ENCODE peak calls at places on chromosomes 11 and 22, in six cellular contexts. One of them, this sample, is unnamed.

GRCh38 chr22:20952544-20953341 is 14.3 kb upstream of the AIFM3 start:
- DNase-seq in adrenal gland: no peak
- DNase-seq in foreskin fibroblast: no peak
- DNase-seq in AG09309: no peak
- DNase-seq in CD4-positive, alpha-beta T cell: no peak
- DNase-seq in CD8-positive, alpha-beta T cell: no peak
- DNase-seq in this sample: no peak

GRCh38 chr11:19526119-19526518 is 186.5 kb upstream of the NAV2 start:
- DNase-seq in CD4-positive, alpha-beta T cell: no peak
- DNase-seq in adrenal gland: no peak
- DNase-seq in foreskin fibroblast: no peak
- DNase-seq in CD8-positive, alpha-beta T cell: no peak
- DNase-seq in AG09309: no peak
- DNase-seq in this sample: no peak

GRCh38 chr11:131969261-131969660 is 598.8 kb downstream of the NTM start:
- DNase-seq in AG09309: no peak
- DNase-seq in CD8-positive, alpha-beta T cell: no peak
- DNase-seq in CD4-positive, alpha-beta T cell: no peak
- DNase-seq in adrenal gland: no peak
- DNase-seq in foreskin fibroblast: no peak
- DNase-seq in this sample: no peak

GRCh38 chr11:113275602-113276001 is 38.8 kb upstream of the TTC12 start:
- DNase-seq in CD8-positive, alpha-beta T cell: no peak
- DNase-seq in AG09309: no peak
- DNase-seq in adrenal gland: no peak
- DNase-seq in foreskin fibroblast: no peak
- DNase-seq in CD4-positive, alpha-beta T cell: no peak
- DNase-seq in this sample: no peak

GRCh38 chr11:70302086-70302752 is 31.7 kb downstream of the PPFIA1 start:
- DNase-seq in CD4-positive, alpha-beta T cell: no peak
- DNase-seq in foreskin fibroblast: no peak
- DNase-seq in adrenal gland: no peak
- DNase-seq in CD8-positive, alpha-beta T cell: no peak
- DNase-seq in AG09309: no peak
- DNase-seq in this sample: no peak

GRCh38 chr11:117781650-117782049 is 15.4 kb downstream of the DSCAML1 start:
- DNase-seq in foreskin fibroblast: no peak
- DNase-seq in CD8-positive, alpha-beta T cell: no peak
- DNase-seq in AG09309: no peak
- DNase-seq in adrenal gland: no peak
- DNase-seq in CD4-positive, alpha-beta T cell: no peak
- DNase-seq in this sample: no peak

GRCh38 chr11:95503047-95503446 is 272.0 kb upstream of the SESN3 start:
- DNase-seq in CD4-positive, alpha-beta T cell: no peak
- DNase-seq in foreskin fibroblast: peak; percentile 82
- DNase-seq in adrenal gland: no peak
- DNase-seq in AG09309: no peak
- DNase-seq in CD8-positive, alpha-beta T cell: no peak
- DNase-seq in this sample: no peak

GRCh38 chr22:22565991-22566390 is 6.9 kb upstream of the PRAME start:
- DNase-seq in foreskin fibroblast: peak; percentile 79
- DNase-seq in CD8-positive, alpha-beta T cell: no peak
- DNase-seq in adrenal gland: no peak
- DNase-seq in AG09309: no peak
- DNase-seq in CD4-positive, alpha-beta T cell: no peak
- DNase-seq in this sample: no peak

GRCh38 chr22:50298937-50299656 is 8.3 kb downstream of the PLXNB2 start:
- DNase-seq in foreskin fibroblast: peak; percentile 52
- DNase-seq in CD8-positive, alpha-beta T cell: no peak
- DNase-seq in AG09309: no peak
- DNase-seq in CD4-positive, alpha-beta T cell: no peak
- DNase-seq in adrenal gland: no peak
- DNase-seq in this sample: no peak

GRCh38 chr22:40156001-40156516 is 21.7 kb upstream of the TNRC6B start:
- DNase-seq in foreskin fibroblast: peak; percentile 63
- DNase-seq in adrenal gland: no peak
- DNase-seq in AG09309: no peak
- DNase-seq in CD4-positive, alpha-beta T cell: no peak
- DNase-seq in CD8-positive, alpha-beta T cell: no peak
- DNase-seq in this sample: no peak

GRCh38 chr11:15493921-15494630 is 379.4 kb downstream of the INSC start:
- DNase-seq in adrenal gland: no peak
- DNase-seq in foreskin fibroblast: peak; percentile 0
- DNase-seq in CD4-positive, alpha-beta T cell: no peak
- DNase-seq in CD8-positive, alpha-beta T cell: no peak
- DNase-seq in AG09309: no peak
- DNase-seq in this sample: no peak

GRCh38 chr11:6735306-6735705 is 36.5 kb downstream of the OR2AG2 start:
- DNase-seq in CD8-positive, alpha-beta T cell: no peak
- DNase-seq in adrenal gland: no peak
- DNase-seq in foreskin fibroblast: peak; percentile 46
- DNase-seq in CD4-positive, alpha-beta T cell: no peak
- DNase-seq in AG09309: no peak
- DNase-seq in this sample: no peak

GRCh38 chr11:6298605-6299004 is 21.7 kb downstream of the CAVIN3 start:
- DNase-seq in adrenal gland: peak; percentile 24
- DNase-seq in foreskin fibroblast: peak; percentile 62
- DNase-seq in CD8-positive, alpha-beta T cell: no peak
- DNase-seq in AG09309: no peak
- DNase-seq in CD4-positive, alpha-beta T cell: no peak
- DNase-seq in this sample: no peak

GRCh38 chr22:41528938-41529561 is 15.2 kb downstream of the POLR3H start:
- DNase-seq in adrenal gland: no peak
- DNase-seq in CD8-positive, alpha-beta T cell: no peak
- DNase-seq in CD4-positive, alpha-beta T cell: no peak
- DNase-seq in AG09309: no peak
- DNase-seq in foreskin fibroblast: no peak
- DNase-seq in this sample: no peak

GRCh38 chr22:22067192-22067591 is 84.6 kb upstream of the TOP3B start:
- DNase-seq in CD4-positive, alpha-beta T cell: no peak
- DNase-seq in AG09309: no peak
- DNase-seq in adrenal gland: no peak
- DNase-seq in foreskin fibroblast: no peak
- DNase-seq in CD8-positive, alpha-beta T cell: no peak
- DNase-seq in this sample: no peak

GRCh38 chr11:2074266-2074825 is 64.8 kb downstream of the IGF2 start:
- DNase-seq in AG09309: no peak
- DNase-seq in CD8-positive, alpha-beta T cell: no peak
- DNase-seq in CD4-positive, alpha-beta T cell: no peak
- DNase-seq in adrenal gland: no peak
- DNase-seq in foreskin fibroblast: no peak
- DNase-seq in this sample: no peak

GRCh38 chr11:76824980-76825725 is 35.6 kb upstream of the ACER3 start:
- DNase-seq in CD4-positive, alpha-beta T cell: no peak
- DNase-seq in CD8-positive, alpha-beta T cell: no peak
- DNase-seq in foreskin fibroblast: peak; percentile 66
- DNase-seq in AG09309: no peak
- DNase-seq in adrenal gland: no peak
- DNase-seq in this sample: no peak

GRCh38 chr22:32080904-32081303 is 37.8 kb downstream of the SLC5A1 start:
- DNase-seq in adrenal gland: peak; percentile 19
- DNase-seq in foreskin fibroblast: peak; percentile 66
- DNase-seq in AG09309: peak; percentile 5
- DNase-seq in CD8-positive, alpha-beta T cell: no peak
- DNase-seq in CD4-positive, alpha-beta T cell: no peak
- DNase-seq in this sample: peak; percentile 67

GRCh38 chr22:45742866-45743450 is 71.3 kb downstream of the ATXN10 start:
- DNase-seq in CD4-positive, alpha-beta T cell: no peak
- DNase-seq in adrenal gland: no peak
- DNase-seq in foreskin fibroblast: peak; percentile 84
- DNase-seq in AG09309: peak; percentile 33
- DNase-seq in CD8-positive, alpha-beta T cell: no peak
- DNase-seq in this sample: no peak

GRCh38 chr11:73760680-73761402 is at the start of gene RAB6A:
- DNase-seq in CD4-positive, alpha-beta T cell: peak; percentile 100
- DNase-seq in foreskin fibroblast: peak; percentile 100
- DNase-seq in adrenal gland: peak; percentile 99
- DNase-seq in AG09309: peak; percentile 99
- DNase-seq in CD8-positive, alpha-beta T cell: peak; percentile 99
- DNase-seq in this sample: peak; percentile 98

GRCh38 chr11:119540370-119541125 is 117.6 kb upstream of the THY1 start:
- DNase-seq in foreskin fibroblast: no peak
- DNase-seq in adrenal gland: no peak
- DNase-seq in AG09309: no peak
- DNase-seq in CD8-positive, alpha-beta T cell: peak; percentile 36
- DNase-seq in CD4-positive, alpha-beta T cell: no peak
- DNase-seq in this sample: no peak

GRCh38 chr22:35552186-35552842 is 11.7 kb downstream of the RASD2 start:
- DNase-seq in CD8-positive, alpha-beta T cell: peak; percentile 87
- DNase-seq in foreskin fibroblast: no peak
- DNase-seq in AG09309: no peak
- DNase-seq in CD4-positive, alpha-beta T cell: peak; percentile 81
- DNase-seq in adrenal gland: no peak
- DNase-seq in this sample: peak; percentile 87

GRCh38 chr11:71203681-71204080 is 48.7 kb downstream of the SHANK2 start:
- DNase-seq in adrenal gland: no peak
- DNase-seq in foreskin fibroblast: no peak
- DNase-seq in CD4-positive, alpha-beta T cell: no peak
- DNase-seq in CD8-positive, alpha-beta T cell: no peak
- DNase-seq in AG09309: no peak
- DNase-seq in this sample: no peak

GRCh38 chr22:43446881-43447280 is 35.1 kb downstream of the MPPED1 start:
- DNase-seq in adrenal gland: no peak
- DNase-seq in foreskin fibroblast: no peak
- DNase-seq in CD4-positive, alpha-beta T cell: no peak
- DNase-seq in CD8-positive, alpha-beta T cell: no peak
- DNase-seq in AG09309: no peak
- DNase-seq in this sample: no peak

GRCh38 chr11:2529173-2529572 is 84.4 kb downstream of the KCNQ1 start:
- DNase-seq in CD8-positive, alpha-beta T cell: no peak
- DNase-seq in CD4-positive, alpha-beta T cell: no peak
- DNase-seq in AG09309: no peak
- DNase-seq in adrenal gland: peak; percentile 14
- DNase-seq in foreskin fibroblast: no peak
- DNase-seq in this sample: no peak

GRCh38 chr22:20567993-20568417 is 60.6 kb downstream of the MED15 start:
- DNase-seq in adrenal gland: no peak
- DNase-seq in CD8-positive, alpha-beta T cell: no peak
- DNase-seq in AG09309: no peak
- DNase-seq in CD4-positive, alpha-beta T cell: no peak
- DNase-seq in foreskin fibroblast: peak; percentile 85
- DNase-seq in this sample: no peak

GRCh38 chr11:45180888-45181594 is 34.6 kb downstream of the PRDM11 start:
- DNase-seq in foreskin fibroblast: peak; percentile 87
- DNase-seq in CD4-positive, alpha-beta T cell: peak; percentile 24
- DNase-seq in CD8-positive, alpha-beta T cell: peak; percentile 55
- DNase-seq in AG09309: no peak
- DNase-seq in adrenal gland: peak; percentile 65
- DNase-seq in this sample: peak; percentile 50
- TF ChIP-seq CTCF in foreskin fibroblast: no peak
- TF ChIP-seq CTCF in CD4-positive, alpha-beta T cell: no peak
- TF ChIP-seq CTCF in CD8-positive, alpha-beta T cell: no peak
- TF ChIP-seq CTCF in AG09309: no peak
- TF ChIP-seq CTCF in adrenal gland: no peak
- TF ChIP-seq CTCF in this sample: no peak

DNA sequence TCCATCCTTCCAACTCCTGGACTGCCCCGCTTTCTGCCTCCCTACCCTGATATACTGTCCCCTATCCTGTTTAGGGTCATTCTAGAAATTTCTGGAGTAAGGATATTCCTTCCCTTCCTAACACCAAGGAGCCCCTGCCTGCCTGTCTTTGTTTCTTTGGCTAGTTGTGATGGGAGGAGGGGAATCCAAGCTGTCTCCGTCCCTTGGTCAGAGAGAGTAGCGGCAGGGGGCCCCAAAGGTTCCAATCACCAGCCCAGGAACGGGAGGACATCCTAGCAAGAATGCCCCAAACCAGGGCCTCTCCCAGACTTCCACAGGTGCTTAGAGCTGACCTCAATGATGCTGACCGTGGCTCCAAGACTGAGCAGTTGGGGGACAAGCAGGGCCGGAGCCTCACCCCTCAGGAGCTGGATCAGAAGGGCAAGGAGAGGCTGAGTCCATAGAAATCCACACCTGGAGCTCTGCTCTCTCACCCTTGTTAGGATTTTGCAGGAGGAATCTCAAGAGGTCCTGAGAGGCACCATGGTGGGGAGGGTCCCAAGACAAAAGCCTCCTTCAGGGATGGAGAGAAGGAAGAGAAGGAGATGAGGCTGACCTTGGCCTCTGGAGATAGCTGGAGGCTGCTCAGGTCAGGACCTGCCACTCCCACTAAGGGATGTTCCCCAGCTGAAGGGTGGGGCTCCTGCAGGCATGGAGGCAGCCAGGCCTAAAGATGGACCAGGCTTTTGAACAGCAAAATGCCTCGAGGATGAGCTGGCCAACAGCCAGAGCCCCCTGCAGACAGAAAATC is 13.6 kb downstream of the SLC22A12 start:
- DNase-seq in CD8-positive, alpha-beta T cell: no peak
- DNase-seq in foreskin fibroblast: no peak
- DNase-seq in adrenal gland: no peak
- DNase-seq in CD4-positive, alpha-beta T cell: no peak
- DNase-seq in AG09309: no peak
- DNase-seq in this sample: no peak
- TF ChIP-seq CTCF in CD8-positive, alpha-beta T cell: no peak
- TF ChIP-seq CTCF in foreskin fibroblast: no peak
- TF ChIP-seq CTCF in adrenal gland: no peak
- TF ChIP-seq CTCF in CD4-positive, alpha-beta T cell: no peak
- TF ChIP-seq CTCF in AG09309: no peak
- TF ChIP-seq CTCF in this sample: no peak

GRCh38 chr11:62727833-62728721 is at the start of gene TTC9C:
- DNase-seq in AG09309: peak; percentile 95
- DNase-seq in foreskin fibroblast: peak; percentile 97
- DNase-seq in CD4-positive, alpha-beta T cell: peak; percentile 76
- DNase-seq in adrenal gland: peak; percentile 87
- DNase-seq in CD8-positive, alpha-beta T cell: peak; percentile 88
- DNase-seq in this sample: peak; percentile 90

GRCh38 chr11:62727007-62727832 is at the start of gene HNRNPUL2:
- DNase-seq in AG09309: peak; percentile 96
- DNase-seq in foreskin fibroblast: peak; percentile 100
- DNase-seq in CD4-positive, alpha-beta T cell: peak; percentile 99
- DNase-seq in CD8-positive, alpha-beta T cell: peak; percentile 99
- DNase-seq in adrenal gland: peak; percentile 98
- DNase-seq in this sample: peak; percentile 99

GRCh38 chr11:62737196-62737595 is 8.9 kb downstream of the TTC9C start:
- DNase-seq in CD4-positive, alpha-beta T cell: no peak
- DNase-seq in adrenal gland: no peak
- DNase-seq in CD8-positive, alpha-beta T cell: no peak
- DNase-seq in AG09309: no peak
- DNase-seq in foreskin fibroblast: no peak
- DNase-seq in this sample: no peak

DNA sequence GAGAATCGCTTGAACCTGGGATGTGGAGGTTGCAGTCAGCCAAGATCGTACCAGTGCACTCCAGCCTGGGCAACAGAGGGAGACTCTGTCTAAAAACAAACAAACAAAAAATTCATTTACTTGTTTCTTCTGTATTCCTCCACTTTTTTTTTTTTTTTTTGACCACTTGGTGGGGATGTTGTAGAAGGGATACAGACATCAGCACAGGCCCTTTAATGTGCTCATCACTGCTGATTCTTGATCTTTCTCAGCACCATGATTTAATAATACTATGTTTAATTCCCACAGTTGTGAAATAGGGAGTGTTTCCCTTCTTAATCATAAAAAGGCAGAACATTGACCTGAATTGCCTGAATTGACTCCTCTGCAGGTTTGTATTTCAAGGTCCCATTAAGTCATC is 4.5 kb downstream of the TTC9C start:
- DNase-seq in AG09309: no peak
- DNase-seq in CD8-positive, alpha-beta T cell: no peak
- DNase-seq in foreskin fibroblast: peak; percentile 52
- DNase-seq in adrenal gland: no peak
- DNase-seq in CD4-positive, alpha-beta T cell: no peak
- DNase-seq in this sample: no peak
- TF ChIP-seq CTCF in AG09309: peak; percentile 18
- TF ChIP-seq CTCF in CD8-positive, alpha-beta T cell: peak; percentile 23
- TF ChIP-seq CTCF in foreskin fibroblast: peak; percentile 5
- TF ChIP-seq CTCF in adrenal gland: peak; percentile 8
- TF ChIP-seq CTCF in CD4-positive, alpha-beta T cell: peak; percentile 31
- TF ChIP-seq CTCF in this sample: no peak

GRCh38 chr11:12287374-12288211 is 89.8 kb upstream of the PARVA start:
- DNase-seq in AG09309: peak; percentile 91
- DNase-seq in adrenal gland: peak; percentile 60
- DNase-seq in CD4-positive, alpha-beta T cell: no peak
- DNase-seq in CD8-positive, alpha-beta T cell: no peak
- DNase-seq in foreskin fibroblast: peak; percentile 96
- DNase-seq in this sample: peak; percentile 7
- TF ChIP-seq CTCF in AG09309: peak; percentile 75
- TF ChIP-seq CTCF in adrenal gland: peak; percentile 45
- TF ChIP-seq CTCF in CD4-positive, alpha-beta T cell: no peak
- TF ChIP-seq CTCF in CD8-positive, alpha-beta T cell: no peak
- TF ChIP-seq CTCF in foreskin fibroblast: peak; percentile 62
- TF ChIP-seq CTCF in this sample: no peak